ENCODE peak calls at places on chromosomes 6 and 20, in five cellular contexts. One of them, this sample, is unnamed.

GRCh38 chr20:3818155-3819151 is 1.9 kb upstream of the AP5S1 start:
- DNase-seq in neuronal stem cell: no peak
- DNase-seq in H9: peak
- DNase-seq in H1: no peak
- DNase-seq in mesenchymal stem cell: peak
- DNase-seq in this sample: peak

GRCh38 chr6:67165606-67166005 is 1458.6 kb upstream of the EYS start:
- DNase-seq in neuronal stem cell: no peak
- DNase-seq in H9: no peak
- DNase-seq in H1: no peak
- DNase-seq in mesenchymal stem cell: no peak
- DNase-seq in this sample: peak

GRCh38 chr6:146543940-146544661 is 468 bp downstream of the RAB32 start:
- DNase-seq in neuronal stem cell: peak
- DNase-seq in H9: peak
- DNase-seq in H1: no peak
- DNase-seq in mesenchymal stem cell: peak
- DNase-seq in this sample: peak

GRCh38 chr6:159695984-159696383 is 2.9 kb upstream of the SOD2 start:
- DNase-seq in neuronal stem cell: no peak
- DNase-seq in H9: no peak
- DNase-seq in H1: no peak
- DNase-seq in mesenchymal stem cell: peak
- DNase-seq in this sample: peak

GRCh38 chr20:57678340-57678739 is 31.5 kb downstream of the PMEPA1 start:
- DNase-seq in neuronal stem cell: no peak
- DNase-seq in H9: no peak
- DNase-seq in H1: no peak
- DNase-seq in mesenchymal stem cell: no peak
- DNase-seq in this sample: no peak

GRCh38 chr20:36876473-36876833 is 515 bp downstream of the TLDC2 start:
- DNase-seq in neuronal stem cell: no peak
- DNase-seq in H9: no peak
- DNase-seq in H1: no peak
- DNase-seq in mesenchymal stem cell: no peak
- DNase-seq in this sample: no peak

GRCh38 chr20:4161447-4162251 is 146.3 kb upstream of the RNF24 start:
- DNase-seq in neuronal stem cell: no peak
- DNase-seq in H9: no peak
- DNase-seq in H1: no peak
- DNase-seq in mesenchymal stem cell: peak
- DNase-seq in this sample: no peak

GRCh38 chr20:63022501-63022900 is 15.7 kb upstream of the BHLHE23 start:
- DNase-seq in neuronal stem cell: no peak
- DNase-seq in H9: peak
- DNase-seq in H1: no peak
- DNase-seq in mesenchymal stem cell: no peak
- DNase-seq in this sample: no peak

GRCh38 chr6:166259296-166259977 is 48.8 kb downstream of the PRR18 start:
- DNase-seq in neuronal stem cell: no peak
- DNase-seq in H9: no peak
- DNase-seq in H1: no peak
- DNase-seq in mesenchymal stem cell: no peak
- DNase-seq in this sample: no peak

DNA sequence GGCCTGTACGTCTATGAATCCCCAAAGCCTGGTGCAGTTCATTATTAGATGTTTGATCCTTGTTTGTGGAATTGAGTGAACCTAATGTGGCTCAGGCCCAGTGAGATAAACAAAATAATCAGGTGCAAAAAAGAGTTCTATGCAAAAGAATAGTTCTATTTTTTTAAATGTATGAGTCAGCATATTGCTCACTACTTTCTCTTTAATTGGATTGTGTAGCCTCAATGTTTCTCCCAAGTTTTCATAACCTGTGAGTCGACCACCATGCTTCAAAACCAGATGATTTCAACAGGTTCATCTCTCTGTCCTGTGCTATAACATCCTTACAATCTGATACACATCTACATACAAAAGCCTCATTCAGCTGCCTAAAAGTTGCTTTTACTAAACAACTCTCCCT is 116.5 kb upstream of the HDAC2 start:
- DNase-seq in neuronal stem cell: no peak
- DNase-seq in H9: no peak
- DNase-seq in H1: no peak
- DNase-seq in mesenchymal stem cell: no peak
- DNase-seq in this sample: no peak
- H3K18ac ChIP-seq in neuronal stem cell: no peak
- H3K18ac ChIP-seq in H9: no peak
- H3K18ac ChIP-seq in H1: no peak
- H3K18ac ChIP-seq in mesenchymal stem cell: no peak
- H3K18ac ChIP-seq in this sample: no peak

DNA sequence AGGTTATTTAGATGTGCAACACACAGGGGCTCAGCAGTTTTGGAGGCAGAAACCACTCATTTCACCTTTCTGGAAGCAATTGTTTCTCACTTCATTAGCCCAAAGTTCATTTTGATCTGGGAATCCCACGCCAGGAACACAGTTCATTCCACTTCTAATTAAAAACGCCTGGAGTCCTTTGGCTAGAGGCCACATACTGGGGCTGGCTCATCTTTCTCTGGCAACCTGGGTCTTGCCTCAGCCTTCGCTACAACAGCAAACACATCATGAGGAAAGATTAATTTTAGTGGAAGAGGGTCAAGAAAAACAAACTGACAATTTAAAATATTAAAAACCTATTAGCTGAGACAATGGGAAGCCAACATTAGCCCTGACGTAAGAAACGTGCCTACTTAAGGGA is 69.8 kb downstream of the RFPL4B start:
- DNase-seq in neuronal stem cell: no peak
- DNase-seq in H9: no peak
- DNase-seq in H1: no peak
- DNase-seq in mesenchymal stem cell: no peak
- DNase-seq in this sample: no peak
- H2BK12ac ChIP-seq in neuronal stem cell: no peak
- H2BK12ac ChIP-seq in H9: no peak
- H2BK12ac ChIP-seq in H1: no peak
- H2BK12ac ChIP-seq in mesenchymal stem cell: no peak
- H2BK12ac ChIP-seq in this sample: no peak

GRCh38 chr20:2101057-2101934 is at the start of gene STK35:
- DNase-seq in neuronal stem cell: no peak
- DNase-seq in H9: peak
- DNase-seq in H1: no peak
- DNase-seq in mesenchymal stem cell: no peak
- DNase-seq in this sample: peak

GRCh38 chr20:2103454-2104153 is 2.0 kb downstream of the STK35 start:
- DNase-seq in neuronal stem cell: no peak
- DNase-seq in H9: no peak
- DNase-seq in H1: no peak
- DNase-seq in mesenchymal stem cell: peak
- DNase-seq in this sample: no peak

GRCh38 chr20:2101935-2102584 is 433 bp downstream of the STK35 start:
- DNase-seq in neuronal stem cell: peak
- DNase-seq in H9: peak
- DNase-seq in H1: peak
- DNase-seq in mesenchymal stem cell: peak
- DNase-seq in this sample: peak

GRCh38 chr20:2104236-2104635 is 2.6 kb downstream of the STK35 start:
- DNase-seq in neuronal stem cell: no peak
- DNase-seq in H9: no peak
- DNase-seq in H1: no peak
- DNase-seq in mesenchymal stem cell: peak
- DNase-seq in this sample: no peak

GRCh38 chr20:2102585-2103453 is 1.2 kb downstream of the STK35 start:
- DNase-seq in neuronal stem cell: peak
- DNase-seq in H9: peak
- DNase-seq in H1: peak
- DNase-seq in mesenchymal stem cell: peak
- DNase-seq in this sample: peak
- H3K18ac ChIP-seq in neuronal stem cell: peak
- H3K18ac ChIP-seq in H9: peak
- H3K18ac ChIP-seq in H1: peak
- H3K18ac ChIP-seq in mesenchymal stem cell: peak
- H3K18ac ChIP-seq in this sample: peak

GRCh38 chr20:45924391-45925261 is 9.9 kb upstream of the PCIF1 start:
- DNase-seq in neuronal stem cell: no peak
- DNase-seq in H9: no peak
- DNase-seq in H1: no peak
- DNase-seq in mesenchymal stem cell: peak
- DNase-seq in this sample: no peak
- H2BK12ac ChIP-seq in neuronal stem cell: no peak
- H2BK12ac ChIP-seq in H9: no peak
- H2BK12ac ChIP-seq in H1: no peak
- H2BK12ac ChIP-seq in mesenchymal stem cell: peak
- H2BK12ac ChIP-seq in this sample: no peak

GRCh38 chr6:44593539-44593944 is 206.0 kb downstream of the CDC5L start:
- DNase-seq in neuronal stem cell: peak
- DNase-seq in H9: peak
- DNase-seq in H1: peak
- DNase-seq in mesenchymal stem cell: peak
- DNase-seq in this sample: peak
- H3K18ac ChIP-seq in neuronal stem cell: no peak
- H3K18ac ChIP-seq in H9: no peak
- H3K18ac ChIP-seq in H1: peak
- H3K18ac ChIP-seq in mesenchymal stem cell: no peak
- H3K18ac ChIP-seq in this sample: no peak

This sample was measured in trophoblast cell.